ENCODE peak calls at places on chromosome 20, in six cellular contexts. R is HCT116, H is choroid plexus epithelial cell, O is AG04449, J is cardiac fibroblast, B is neural progenitor cell. L is an unnamed sample.

GRCh38 chr20:39885975-39886649 is 802.9 kb downstream of the MAFB start:
- DNase-seq in H (peak; percentile 95), R (no peak), O (peak; percentile 70), B (peak; percentile 84), J (peak; percentile 88), L (peak; percentile 64)

GRCh38 chr20:20237093-20237959 is 130.6 kb upstream of the INSM1 start:
- DNase-seq in R (peak; percentile 28), O (no peak), J (peak; percentile 44), H (peak; percentile 54), B (peak; percentile 75), L (no peak)

GRCh38 chr20:21159658-21160380 is 33.9 kb downstream of the KIZ start:
- DNase-seq in H (peak; percentile 11), O (no peak), B (no peak), R (no peak), J (no peak), L (no peak)

GRCh38 chr20:47198254-47198671 is 158.2 kb downstream of the ZMYND8 start:
- DNase-seq in J (peak; percentile 28), B (no peak), R (no peak), H (peak; percentile 21), O (no peak), L (no peak)

GRCh38 chr20:53157443-53158408 is 185.6 kb downstream of the TSHZ2 start:
- DNase-seq in H (peak; percentile 65), O (no peak), R (peak; percentile 72), B (peak; percentile 72), J (peak; percentile 44), L (no peak)

GRCh38 chr20:37816726-37817125 is 86.2 kb upstream of the VSTM2L start:
- DNase-seq in J (no peak), O (no peak), R (no peak), H (no peak), B (no peak), L (no peak)

GRCh38 chr20:40471261-40471629 is 217.8 kb downstream of the MAFB start:
- DNase-seq in B (peak; percentile 64), R (no peak), O (no peak), J (no peak), H (peak; percentile 5), L (no peak)

GRCh38 chr20:32707691-32708581 is 34.2 kb upstream of the C20orf203 start:
- DNase-seq in O (no peak), B (no peak), H (peak; percentile 21), J (peak; percentile 63), R (no peak), L (no peak)

GRCh38 chr20:12047838-12048432 is 130.2 kb downstream of the BTBD3 start:
- DNase-seq in B (no peak), J (peak; percentile 79), H (peak; percentile 70), R (no peak), O (no peak), L (no peak)

GRCh38 chr20:38167851-38168760 is 3.0 kb upstream of the TGM2 start:
- DNase-seq in R (no peak), J (peak; percentile 94), H (peak; percentile 69), B (peak; percentile 29), O (peak; percentile 73), L (peak; percentile 57)

GRCh38 chr20:32528291-32528891 is 56.7 kb downstream of the NOL4L start:
- DNase-seq in O (no peak), J (no peak), H (no peak), B (peak; percentile 54), R (no peak), L (no peak)

GRCh38 chr20:52103469-52103910 is 88.1 kb downstream of the ZFP64 start:
- DNase-seq in B (peak; percentile 46), R (no peak), O (no peak), H (peak; percentile 39), J (peak; percentile 50), L (no peak)
- H3K4me3 ChIP-seq in B (peak overlapping the region; percentile 61), R (no peak overlapping the region), O (peak overlapping the region; percentile 84), H (peak overlapping the region; percentile 70), J (peak overlapping the region; percentile 52), L (peak overlapping the region; percentile 73)

DNA sequence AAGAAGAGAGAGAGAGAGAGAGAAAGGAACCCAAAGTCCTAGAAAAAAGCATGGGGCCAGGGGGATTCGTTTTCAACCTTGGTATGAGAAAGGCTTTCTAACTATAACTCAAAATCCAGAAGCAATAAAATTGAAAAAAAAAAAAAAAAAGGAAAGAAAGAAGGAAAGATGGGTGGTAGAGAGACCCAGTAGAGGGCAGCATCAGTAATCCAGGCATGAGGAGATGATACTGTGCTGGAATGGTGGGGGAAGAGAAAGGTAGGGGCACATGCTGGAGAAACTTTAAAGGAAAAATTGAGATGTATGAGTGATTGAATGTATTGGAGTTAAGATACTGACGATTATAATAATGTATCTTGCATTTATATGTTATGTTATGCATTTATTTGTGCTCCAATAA is 1040.7 kb upstream of the FLRT3 start:
- DNase-seq in R (no peak), O (no peak), J (no peak), H (peak; percentile 2), B (no peak), L (no peak)
- TF ChIP-seq CTCF in R (no peak), O (no peak), J (no peak), H (peak; percentile 41), B (peak; percentile 39), L (peak; percentile 33)

GRCh38 chr20:2750343-2751251 is 49.8 kb downstream of the CPXM1 start:
- DNase-seq in B (peak; percentile 44), O (no peak), J (peak; percentile 52), H (peak; percentile 65), R (no peak), L (no peak)
- H3K4me3 ChIP-seq in B (no peak overlapping the region), O (peak overlapping the region; percentile 20), J (no peak overlapping the region), H (no peak overlapping the region), R (no peak overlapping the region), L (no peak overlapping the region)

DNA sequence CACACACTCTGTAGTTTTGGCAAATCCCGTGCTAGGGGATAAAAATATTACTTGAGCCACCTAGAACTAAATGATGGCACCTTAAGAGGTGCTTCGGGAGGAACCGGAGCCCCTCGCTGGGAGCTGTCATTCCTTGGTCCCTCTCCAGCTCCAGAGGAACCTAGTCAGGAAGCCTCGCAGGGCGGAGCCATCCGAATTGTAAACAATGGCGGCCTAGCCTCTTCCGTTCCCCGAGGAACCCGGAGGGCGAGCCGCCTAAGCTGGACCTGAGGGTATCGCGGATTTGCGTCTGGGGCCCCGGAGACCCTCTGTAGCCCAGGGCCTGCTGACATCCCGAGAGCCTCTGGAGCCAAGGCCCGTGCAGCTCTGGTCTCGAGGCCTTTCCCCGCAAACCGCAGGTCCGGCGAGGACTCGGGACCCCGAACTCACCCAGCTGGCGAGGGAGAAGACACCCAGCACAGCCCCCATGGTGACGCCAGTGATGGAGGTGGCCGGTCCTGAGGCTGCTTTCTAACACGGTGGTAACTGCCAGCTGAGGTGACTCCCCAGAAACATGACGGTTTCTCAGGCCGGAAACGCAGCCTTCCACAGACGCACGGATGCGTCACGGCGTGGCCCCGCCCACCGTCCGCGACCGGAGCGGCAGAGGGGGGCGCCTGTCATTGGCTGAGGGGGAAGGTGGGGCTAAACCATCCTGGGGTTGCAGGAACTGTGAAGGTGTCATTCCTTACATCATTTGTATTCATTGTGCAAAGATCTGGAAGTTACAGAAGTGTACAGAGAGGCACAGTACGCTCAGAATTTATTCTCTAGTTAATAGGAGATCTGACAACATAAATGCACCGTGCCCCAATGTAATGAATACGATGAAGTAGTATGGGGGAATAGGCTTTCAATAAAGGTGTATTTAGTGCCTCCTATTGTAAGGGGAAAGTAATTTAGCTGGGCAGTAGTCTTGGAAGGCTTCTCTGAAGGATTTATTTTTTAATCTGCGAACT is at the start of gene SERINC3:
- DNase-seq in O (peak; percentile 60), J (peak; percentile 96), R (peak; percentile 78), H (peak; percentile 98), B (peak; percentile 93), L (peak; percentile 63)
- TF ChIP-seq CTCF in O (no peak), J (no peak), R (peak; percentile 20), H (no peak), B (peak; percentile 28), L (no peak)

GRCh38 chr20:48709744-48710143 is 118.1 kb downstream of the PREX1 start:
- DNase-seq in O (no peak), J (peak; percentile 64), B (no peak), H (no peak), R (no peak), L (no peak)

GRCh38 chr20:48708630-48709029 is 119.2 kb downstream of the PREX1 start:
- DNase-seq in B (no peak), H (no peak), O (no peak), R (no peak), J (no peak), L (no peak)

GRCh38 chr20:48708116-48708515 is 119.7 kb downstream of the PREX1 start:
- DNase-seq in J (no peak), B (no peak), O (no peak), H (no peak), R (no peak), L (no peak)

GRCh38 chr20:48710341-48711043 is 117.3 kb downstream of the PREX1 start:
- DNase-seq in J (no peak), B (no peak), O (no peak), R (no peak), H (no peak), L (no peak)

GRCh38 chr20:48709292-48709691 is 118.5 kb downstream of the PREX1 start:
- DNase-seq in J (no peak), B (no peak), O (no peak), H (no peak), R (no peak), L (no peak)
- H3K4me3 ChIP-seq in J (no peak overlapping the region), B (no peak overlapping the region), O (no peak overlapping the region), H (no peak overlapping the region), R (no peak overlapping the region), L (no peak overlapping the region)

DNA sequence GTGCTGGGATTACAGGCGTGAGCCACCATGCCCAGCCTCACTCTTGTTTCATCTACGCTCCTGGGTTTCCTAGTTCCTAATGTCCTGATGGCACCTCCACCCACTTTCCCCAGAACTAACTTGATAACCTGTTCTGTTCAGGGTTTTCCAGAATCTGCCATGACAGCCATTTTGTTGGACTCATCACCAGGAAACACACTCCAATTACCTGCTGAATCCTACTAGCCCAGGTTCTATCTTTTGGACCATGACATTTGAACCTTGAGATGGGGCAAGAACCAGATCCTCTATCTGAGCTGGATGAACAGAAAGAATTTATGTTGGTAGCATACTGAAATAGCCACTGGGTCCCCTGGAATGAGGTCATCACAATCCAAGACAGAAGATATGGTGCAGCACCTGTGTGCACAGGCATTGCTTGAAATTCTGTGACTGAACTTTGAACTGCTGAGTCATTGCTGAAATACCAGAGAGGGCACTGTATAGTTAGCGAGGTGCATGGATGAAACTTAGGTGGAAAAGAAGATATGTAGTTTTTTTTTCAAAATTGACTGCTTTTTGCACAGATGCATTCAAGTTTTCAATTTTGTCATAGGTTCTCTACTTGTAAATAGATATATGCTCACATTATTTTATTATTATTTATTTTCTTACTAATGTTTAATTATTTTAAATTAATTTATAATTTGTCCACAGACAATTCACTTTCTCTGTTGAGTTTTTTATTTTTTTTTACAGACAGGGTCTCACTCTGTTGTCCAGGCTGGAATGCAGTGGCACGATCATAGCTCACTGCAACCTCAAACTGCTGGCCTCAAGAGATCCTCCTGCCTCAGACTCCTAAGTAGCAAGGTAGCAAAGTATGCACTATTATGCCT is 42.8 kb upstream of the TASP1 start:
- DNase-seq in O (no peak), R (no peak), H (no peak), J (no peak), B (no peak), L (no peak)
- TF ChIP-seq CTCF in O (no peak), R (no peak), H (no peak), J (no peak), B (no peak), L (no peak)

L was measured in HFF-Myc.